ENCODE peak calls at places on chromosome 14, in eight cellular contexts. V is fibroblast of mammary gland, D is dorsolateral prefrontal cortex, I is BJ, L is Calu3, E is sigmoid colon, G is epithelial cell of proximal tubule, Z is IMR-90. P is an unnamed sample.
A peak's percentile ranks its signal among the peaks of the same experiment; 100 is the strongest.

GRCh38 chr14:65832431-65833253 is 420.1 kb downstream of the FUT8 start:
- DNase-seq in V (peak; percentile 19), D (no peak), L (no peak), E (no peak), Z (peak; percentile 5), I (no peak), G (peak; percentile 86), P (no peak)

GRCh38 chr14:64725360-64725815 is 21.2 kb downstream of the PLEKHG3 start:
- DNase-seq in V (no peak), Z (no peak), I (no peak), E (peak; percentile 27), G (no peak), L (no peak), D (no peak), P (no peak)

GRCh38 chr14:90940318-90940962 is 120.0 kb downstream of the RPS6KA5 start:
- DNase-seq in E (no peak), I (no peak), V (no peak), G (no peak), D (no peak), L (no peak), Z (no peak), P (no peak)

GRCh38 chr14:69682607-69683263 is 71.3 kb downstream of the SUSD6 start:
- DNase-seq in G (no peak), Z (no peak), L (no peak), V (no peak), E (no peak), D (no peak), I (no peak), P (no peak)

GRCh38 chr14:70885343-70886014 is 21.8 kb upstream of the PCNX1 start:
- DNase-seq in D (no peak), E (no peak), I (no peak), Z (no peak), G (no peak), L (no peak), V (no peak), P (no peak)

GRCh38 chr14:67263499-67264149 is 22.4 kb downstream of the PALS1 start:
- DNase-seq in V (peak; percentile 61), D (no peak), L (no peak), E (no peak), I (no peak), Z (peak; percentile 87), G (no peak), P (no peak)

GRCh38 chr14:83548061-83548839 is 1981.7 kb upstream of the FLRT2 start:
- DNase-seq in L (no peak), G (no peak), D (no peak), Z (peak; percentile 72), I (no peak), E (no peak), V (peak; percentile 8), P (no peak)

GRCh38 chr14:41899416-41899815 is 292.7 kb downstream of the LRFN5 start:
- DNase-seq in D (no peak), L (no peak), V (peak; percentile 39), Z (peak; percentile 3), G (no peak), E (no peak), I (no peak), P (no peak)

GRCh38 chr14:50060871-50061663 is 55.3 kb downstream of the VCPKMT start:
- DNase-seq in L (peak; percentile 57), Z (peak; percentile 95), E (peak; percentile 86), G (peak; percentile 83), I (peak; percentile 76), D (peak; percentile 61), V (peak; percentile 95), P (peak; percentile 56)

GRCh38 chr14:35229495-35230089 is 62.6 kb upstream of the PSMA6 start:
- DNase-seq in L (no peak), E (no peak), V (peak; percentile 18), G (no peak), D (no peak), I (no peak), Z (no peak), P (no peak)
- TF ChIP-seq CTCF in L (no peak), E (no peak), V (peak; percentile 33), G (peak; percentile 22), D (peak; percentile 32), I (no peak), Z (no peak), P (peak; percentile 38)

DNA sequence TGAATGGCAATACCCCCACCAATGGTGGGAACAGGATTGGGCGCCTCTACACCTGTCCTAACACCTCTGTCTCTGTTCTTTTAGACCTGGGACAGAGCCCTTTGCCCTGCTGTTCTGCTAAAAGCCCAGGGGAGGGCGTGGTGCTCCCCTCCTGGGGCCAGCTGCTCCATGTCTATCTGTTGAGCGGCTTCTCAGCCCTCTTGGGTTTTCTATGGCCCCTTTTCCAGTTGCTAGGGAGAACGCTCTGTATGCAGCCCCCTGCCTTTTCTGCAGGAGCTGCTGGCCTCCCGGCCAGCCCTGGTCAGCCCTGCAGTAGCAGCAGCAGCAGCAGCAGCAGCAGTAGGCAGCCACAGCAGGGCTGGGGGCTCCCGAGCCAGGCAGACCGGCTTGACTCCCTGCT is 1.2 kb downstream of the RTL1 start:
- DNase-seq in L (no peak), G (no peak), D (no peak), I (no peak), Z (no peak), E (peak; percentile 19), V (no peak), P (no peak)
- TF ChIP-seq CTCF in L (peak; percentile 34), G (peak; percentile 41), D (no peak), I (no peak), Z (peak; percentile 9), E (no peak), V (no peak), P (no peak)

GRCh38 chr14:92656306-92656705 is 92.1 kb downstream of the LGMN start:
- DNase-seq in I (no peak), D (no peak), E (no peak), V (no peak), L (no peak), G (no peak), Z (no peak), P (no peak)
- TF ChIP-seq CTCF in I (peak; percentile 15), D (no peak), E (no peak), V (peak; percentile 18), L (no peak), G (no peak), Z (no peak), P (no peak)

DNA sequence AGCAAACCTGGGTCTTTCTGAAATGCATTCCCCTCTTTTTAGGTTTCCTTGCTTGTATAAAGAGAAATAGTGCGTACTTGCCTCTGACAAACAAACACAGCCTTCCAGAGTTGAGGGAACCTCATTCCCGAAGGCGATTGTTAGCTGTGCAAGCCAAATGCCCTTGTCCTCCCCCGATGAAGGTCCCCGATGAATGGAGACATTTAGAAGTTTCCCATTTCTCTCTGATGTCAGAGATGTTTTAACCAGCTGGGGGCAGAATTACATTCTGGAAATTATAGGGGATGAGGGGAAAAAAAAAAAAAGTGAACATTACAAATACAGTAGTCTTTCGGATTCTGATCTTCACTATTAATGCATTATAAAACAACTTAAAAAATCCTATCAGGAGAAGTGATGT is 366.8 kb downstream of the VRK1 start:
- DNase-seq in V (peak; percentile 1), G (no peak), E (no peak), I (no peak), Z (no peak), L (no peak), D (no peak), P (no peak)
- TF ChIP-seq CTCF in V (no peak), G (peak; percentile 24), E (no peak), I (no peak), Z (no peak), L (no peak), D (no peak), P (no peak)

GRCh38 chr14:103336191-103336590 is 2.2 kb downstream of the EIF5 start:
- DNase-seq in V (no peak), I (no peak), G (no peak), D (no peak), L (no peak), Z (no peak), E (no peak), P (no peak)

GRCh38 chr14:103332143-103332919 is 1.7 kb upstream of the EIF5 start:
- DNase-seq in L (no peak), Z (no peak), G (no peak), D (no peak), I (no peak), E (no peak), V (no peak), P (no peak)

GRCh38 chr14:103334644-103335603 is 887 bp downstream of the EIF5 start:
- DNase-seq in E (peak; percentile 83), V (peak; percentile 74), Z (peak; percentile 79), G (no peak), D (peak; percentile 78), I (no peak), L (peak; percentile 72), P (peak; percentile 77)

GRCh38 chr14:103330536-103330935 is 3.5 kb upstream of the EIF5 start:
- DNase-seq in V (no peak), D (no peak), E (no peak), L (no peak), Z (no peak), G (no peak), I (no peak), P (no peak)

DNA sequence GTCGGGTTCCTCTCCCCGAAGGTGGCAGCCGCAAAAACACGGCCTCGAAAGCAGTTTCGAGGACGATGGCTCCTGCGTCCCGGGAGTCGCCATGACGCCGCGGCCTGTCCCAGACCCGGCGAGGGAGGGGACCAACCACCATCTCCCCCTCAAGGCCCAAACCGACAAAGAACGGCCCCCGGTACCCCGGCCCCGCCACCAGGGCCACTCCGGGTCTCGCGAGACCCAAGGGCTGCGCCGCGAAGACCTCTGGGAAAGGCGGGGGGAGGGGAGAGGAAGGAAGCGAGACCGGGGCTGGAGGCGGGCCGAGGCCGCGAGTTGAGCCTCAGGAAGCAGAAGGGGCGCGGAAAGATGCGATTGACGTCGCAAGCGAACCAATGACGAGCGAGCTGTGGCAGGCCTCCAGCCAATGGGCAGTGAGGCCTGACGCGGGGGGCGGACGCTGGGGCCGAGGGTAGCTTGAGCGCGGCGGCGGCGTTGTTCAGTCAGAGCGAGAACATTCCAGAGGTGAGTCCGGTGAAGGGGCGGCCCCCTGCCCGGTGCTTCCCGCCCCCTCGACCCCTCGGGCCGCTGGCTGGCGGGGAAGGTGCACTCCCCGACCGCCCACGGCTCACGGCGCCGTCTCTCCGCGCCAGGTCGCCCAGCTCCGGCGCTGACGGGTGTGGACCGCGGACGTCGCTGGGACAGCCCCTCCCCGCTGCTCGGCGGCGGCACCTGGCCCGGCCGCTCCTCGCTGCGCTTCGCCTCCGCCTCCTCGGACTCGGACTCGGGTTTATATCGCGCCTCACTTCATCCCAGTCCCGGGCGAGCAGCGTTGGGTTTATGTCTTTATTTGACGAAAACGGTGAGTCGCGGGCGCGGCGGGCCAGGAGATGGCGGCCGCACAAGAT is at the start of gene EIF5:
- DNase-seq in G (peak; percentile 76), V (peak; percentile 98), D (peak; percentile 99), I (peak; percentile 85), Z (peak; percentile 98), L (peak; percentile 99), E (peak; percentile 100), P (peak; percentile 98)
- TF ChIP-seq CTCF in G (peak; percentile 29), V (no peak), D (peak; percentile 42), I (peak; percentile 28), Z (peak; percentile 8), L (no peak), E (peak; percentile 21), P (peak; percentile 44)

GRCh38 chr14:34098045-34098984 is 147.4 kb upstream of the EGLN3 start:
- DNase-seq in V (peak; percentile 69), E (no peak), L (peak; percentile 71), G (no peak), D (peak; percentile 72), Z (peak; percentile 29), I (no peak), P (no peak)
- TF ChIP-seq CTCF in V (peak; percentile 65), E (peak; percentile 50), L (peak; percentile 51), G (peak; percentile 87), D (peak; percentile 66), Z (peak; percentile 65), I (peak; percentile 73), P (peak; percentile 10)

P was measured in natural killer cell.